ENCODE peak calls at places on chromosomes 3 and 15, in seven cellular contexts. U is foreskin fibroblast, H is GM13976, Q is WTC11, X is GM06990, D is bronchial epithelial cell, K is fibroblast of villous mesenchyme. M is an unnamed sample.
A peak's percentile ranks its signal among the peaks of the same experiment; 100 is the strongest.

GRCh38 chr3:177574232-177574856 is 377.1 kb upstream of the TBL1XR1 start:
- DNase-seq in U (peak; percentile 79), H (no peak), Q (peak; percentile 35), X (no peak), D (peak; percentile 89), K (peak; percentile 71), M (no peak)

GRCh38 chr3:9194509-9195184 is 54.8 kb downstream of the SRGAP3 start:
- DNase-seq in U (no peak), H (no peak), Q (no peak), X (no peak), D (peak; percentile 81), K (no peak), M (no peak)

GRCh38 chr15:36571301-36571700 is 8.1 kb upstream of the CDIN1 start:
- DNase-seq in U (peak; percentile 51), H (no peak), Q (no peak), X (no peak), D (no peak), K (no peak), M (no peak)

GRCh38 chr3:53219897-53220483 is 35.8 kb downstream of the TKT start:
- DNase-seq in U (peak; percentile 90), H (peak; percentile 89), Q (peak; percentile 93), X (peak; percentile 57), D (peak; percentile 72), K (peak; percentile 76), M (peak; percentile 66)

GRCh38 chr3:94978076-94978475 is 915.2 kb downstream of the NSUN3 start:
- DNase-seq in U (no peak), H (no peak), Q (no peak), X (no peak), D (no peak), K (no peak), M (no peak)

GRCh38 chr3:50587806-50588758 is 18.8 kb downstream of the HEMK1 start:
- DNase-seq in U (no peak), H (peak; percentile 57), Q (no peak), X (peak; percentile 69), D (no peak), K (no peak), M (peak; percentile 53)

GRCh38 chr3:121648219-121648958 is 12.3 kb downstream of the HCLS1 start:
- DNase-seq in U (no peak), H (no peak), Q (no peak), X (no peak), D (peak; percentile 37), K (no peak), M (no peak)

GRCh38 chr3:12265558-12265957 is 23.3 kb upstream of the PPARG start:
- DNase-seq in U (no peak), H (no peak), Q (no peak), X (no peak), D (no peak), K (no peak), M (no peak)

GRCh38 chr3:150248116-150248864 is 159.8 kb upstream of the TSC22D2 start:
- DNase-seq in U (peak; percentile 75), H (no peak), Q (no peak), X (peak; percentile 13), D (no peak), K (peak; percentile 92), M (no peak)

GRCh38 chr15:31349233-31350141 is 22.9 kb downstream of the KLF13 start:
- DNase-seq in U (peak; percentile 54), H (no peak), Q (no peak), X (no peak), D (no peak), K (no peak), M (no peak)

GRCh38 chr15:75786564-75786925 is 56.7 kb upstream of the UBE2Q2 start:
- DNase-seq in U (no peak), H (no peak), Q (no peak), X (no peak), D (no peak), K (no peak), M (no peak)

GRCh38 chr3:23806322-23807160 is 786 bp downstream of the UBE2E1 start:
- DNase-seq in U (peak; percentile 39), H (peak; percentile 57), Q (peak; percentile 55), X (peak; percentile 30), D (no peak), K (peak; percentile 25), M (no peak)

GRCh38 chr3:56952846-56953245 is 107.6 kb upstream of the SPATA12 start:
- DNase-seq in U (no peak), H (no peak), Q (no peak), X (no peak), D (no peak), K (no peak), M (no peak)

GRCh38 chr15:99502661-99503060 is 63.1 kb upstream of the MEF2A start:
- DNase-seq in U (no peak), H (no peak), Q (no peak), X (peak; percentile 55), D (no peak), K (no peak), M (no peak)

DNA sequence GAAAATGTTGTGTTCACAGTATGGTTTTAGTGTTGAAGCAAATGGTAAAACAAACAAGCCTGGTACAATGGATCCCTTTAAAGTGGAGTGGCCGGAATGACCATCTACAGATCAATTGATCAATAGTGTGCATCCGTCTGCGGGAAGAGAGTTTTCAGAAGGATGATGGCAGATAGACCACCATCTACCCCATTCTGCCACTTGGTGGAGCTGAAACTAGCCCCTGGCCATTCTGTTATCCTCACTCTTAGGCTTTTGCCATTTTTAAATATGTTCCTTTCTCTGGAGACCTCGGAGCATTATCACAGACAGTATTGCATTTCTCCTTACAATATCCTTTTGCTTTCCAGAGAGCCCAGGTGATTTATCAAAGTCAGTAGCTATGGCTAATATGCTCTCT is 258.9 kb upstream of the CFAP20DC start:
- DNase-seq in U (no peak), H (no peak), Q (peak; percentile 15), X (no peak), D (no peak), K (no peak), M (no peak)
- TF ChIP-seq CTCF in U (no peak), H (no peak), Q (no peak), X (no peak), D (no peak), K (no peak), M (peak; percentile 10)

DNA sequence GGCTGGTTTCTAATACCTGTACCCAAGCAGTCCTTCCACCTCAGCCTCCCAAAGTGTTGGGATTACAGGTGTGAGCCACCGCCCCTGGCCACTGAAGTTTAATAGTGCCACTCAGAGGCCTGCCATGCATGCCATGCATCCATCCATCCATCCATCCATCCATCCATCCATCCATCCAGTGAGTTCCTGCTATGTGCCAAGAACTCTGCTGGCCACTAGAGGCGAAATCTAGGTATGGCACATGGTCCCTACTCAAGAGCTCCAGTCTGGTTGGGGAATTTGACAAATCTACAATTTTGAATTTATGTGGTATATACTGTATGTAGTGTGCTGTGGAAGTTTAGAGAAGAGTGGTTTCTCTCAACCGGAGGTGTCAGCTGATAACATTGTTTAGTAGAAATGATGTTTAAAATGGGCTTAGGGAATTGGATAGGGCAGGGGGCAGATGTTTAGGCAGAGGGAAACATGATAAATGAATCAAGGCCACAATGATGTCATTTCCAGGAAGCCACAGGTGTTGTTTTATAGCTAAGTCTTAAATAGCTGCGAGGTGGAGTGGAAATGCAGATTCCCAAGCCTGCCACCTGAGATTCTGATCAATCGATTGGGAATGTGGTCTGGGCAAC is 384.4 kb upstream of the C2CD4B start:
- DNase-seq in U (peak; percentile 43), H (no peak), Q (peak; percentile 54), X (no peak), D (peak; percentile 59), K (peak; percentile 47), M (no peak)
- TF ChIP-seq CTCF in U (peak; percentile 37), H (peak; percentile 38), Q (peak; percentile 31), X (peak; percentile 72), D (peak; percentile 63), K (peak; percentile 76), M (peak; percentile 29)

GRCh38 chr3:138919304-138919703 is 27.6 kb downstream of the FOXL2 start:
- DNase-seq in U (no peak), H (no peak), Q (no peak), X (no peak), D (no peak), K (no peak), M (no peak)
- TF ChIP-seq CTCF in U (no peak), H (no peak), Q (no peak), X (no peak), D (no peak), K (no peak), M (no peak)

GRCh38 chr15:63048986-63049665 is 6.6 kb downstream of the TPM1 start:
- DNase-seq in U (peak; percentile 59), H (peak; percentile 40), Q (peak; percentile 51), X (peak; percentile 36), D (peak; percentile 46), K (peak; percentile 58), M (peak; percentile 19)
- TF ChIP-seq CTCF in U (no peak), H (no peak), Q (no peak), X (no peak), D (peak; percentile 15), K (no peak), M (no peak)

GRCh38 chr3:160653514-160653913 is 23.4 kb upstream of the ARL14 start:
- DNase-seq in U (peak; percentile 7), H (no peak), Q (no peak), X (no peak), D (no peak), K (no peak), M (no peak)
- TF ChIP-seq CTCF in U (no peak), H (no peak), Q (no peak), X (no peak), D (no peak), K (no peak), M (no peak)

GRCh38 chr3:1439395-1439794 is 346.6 kb downstream of the CNTN6 start:
- DNase-seq in U (no peak), H (no peak), Q (no peak), X (no peak), D (no peak), K (no peak), M (no peak)
- TF ChIP-seq CTCF in U (no peak), H (peak; percentile 17), Q (no peak), X (peak; percentile 28), D (no peak), K (peak; percentile 14), M (no peak)

M was measured in natural killer cell.